ENCODE peak calls at places on chromosome 15, in seven cellular contexts. J is M059J, B is neural crest cell, U is iPS-NIHi11, P is progenitor cell of endocrine pancreas, W is GM12865, Q is left colon. A is an unnamed sample.

GRCh38 chr15:48897144-48897814 is 19.3 kb downstream of the EID1 start:
- DNase-seq in J (peak), B (peak), U (no peak), P (no peak), W (no peak), Q (no peak), A (no peak)

GRCh38 chr15:79067434-79067833 is 23.1 kb downstream of the RASGRF1 start:
- DNase-seq in J (no peak), B (no peak), U (no peak), P (no peak), W (no peak), Q (peak), A (no peak)

GRCh38 chr15:59131955-59132562 is 27.1 kb downstream of the CCNB2 start:
- DNase-seq in J (no peak), B (no peak), U (no peak), P (no peak), W (no peak), Q (no peak), A (no peak)

GRCh38 chr15:62334581-62334980 is 169.5 kb upstream of the C2CD4B start:
- DNase-seq in J (no peak), B (no peak), U (no peak), P (no peak), W (no peak), Q (no peak), A (no peak)

GRCh38 chr15:45126535-45127158 is 3.0 kb downstream of the DUOXA1 start:
- DNase-seq in J (peak), B (no peak), U (no peak), P (no peak), W (peak), Q (no peak), A (no peak)

GRCh38 chr15:99719096-99719541 is 14.1 kb downstream of the LYSMD4 start:
- DNase-seq in J (peak), B (no peak), U (no peak), P (no peak), W (peak), Q (no peak), A (no peak)

GRCh38 chr15:40146037-40146436 is 14.8 kb upstream of the BUB1B start:
- DNase-seq in J (peak), B (no peak), U (no peak), P (no peak), W (no peak), Q (no peak), A (no peak)

GRCh38 chr15:25909325-25909724 is 46.2 kb upstream of the ATP10A start:
- DNase-seq in J (no peak), B (no peak), U (no peak), P (no peak), W (no peak), Q (no peak), A (no peak)

GRCh38 chr15:97037080-97037479 is 706.6 kb downstream of the NR2F2 start:
- DNase-seq in J (peak), B (no peak), U (no peak), P (no peak), W (no peak), Q (no peak), A (no peak)

A was measured in NK-92 treated with Interleukin-12 subunit alpha and Interleukin-12 subunit beta, amount 100 ng/mL, for 24 hours.